ENCODE peak calls at places on chromosomes 4 and X, in seven cellular contexts. S, Y, F, J, Z, A and E are unnamed samples.

GRCh38 chrX:12548746-12549145 is 242.5 kb upstream of the PRPS2 start:
- DNase-seq in A (no peak), S (no peak), F (no peak), J (peak; percentile 11), Z (no peak), Y (no peak), E (no peak)

GRCh38 chrX:14872355-14872754 is 514 bp downstream of the FANCB start:
- DNase-seq in J (no peak), Z (no peak), Y (no peak), A (no peak), F (no peak), S (no peak), E (no peak)

GRCh38 chrX:154458954-154459829 is 1.1 kb downstream of the PLXNA3 start:
- DNase-seq in F (no peak), Z (no peak), J (no peak), S (no peak), A (no peak), Y (peak; percentile 53), E (no peak)

GRCh38 chr4:53192496-53192895 is 173.4 kb downstream of the SCFD2 start:
- DNase-seq in F (no peak), J (no peak), A (no peak), Y (no peak), S (no peak), Z (no peak), E (no peak)

GRCh38 chrX:9846631-9847030 is 60.4 kb downstream of the SHROOM2 start:
- DNase-seq in Z (no peak), F (no peak), S (no peak), Y (no peak), J (no peak), A (no peak), E (no peak)

GRCh38 chrX:144819406-144819805 is 427.9 kb upstream of the SPANXN1 start:
- DNase-seq in J (no peak), Y (no peak), Z (no peak), S (no peak), A (no peak), F (no peak), E (no peak)

GRCh38 chrX:154800508-154801207 is 4.6 kb downstream of the MPP1 start:
- DNase-seq in S (no peak), Y (no peak), F (no peak), J (no peak), Z (no peak), A (no peak), E (no peak)

GRCh38 chrX:119041175-119041574 is 31.6 kb upstream of the CT47C1 start:
- DNase-seq in J (peak; percentile 91), S (no peak), A (no peak), F (no peak), Z (no peak), Y (peak; percentile 55), E (no peak)

GRCh38 chrX:118698516-118699247 is 28.7 kb upstream of the IL13RA1 start:
- DNase-seq in Z (no peak), A (no peak), F (no peak), S (no peak), J (no peak), Y (no peak), E (no peak)

GRCh38 chrX:72297953-72298730 is 7.6 kb downstream of the CITED1 start:
- DNase-seq in J (no peak), F (no peak), S (no peak), A (no peak), Z (no peak), Y (no peak), E (no peak)

GRCh38 chrX:130770615-130771014 is 132.4 kb downstream of the ENOX2 start:
- DNase-seq in Z (no peak), A (no peak), F (no peak), S (no peak), J (peak; percentile 80), Y (no peak), E (no peak)

GRCh38 chr4:153222790-153223417 is 18.7 kb downstream of the TRIM2 start:
- DNase-seq in Z (no peak), S (no peak), F (no peak), A (no peak), Y (peak; percentile 62), J (peak; percentile 53), E (no peak)

GRCh38 chr4:169530048-169530447 is 82.3 kb downstream of the NEK1 start:
- DNase-seq in F (no peak), Y (no peak), J (no peak), Z (no peak), S (no peak), A (no peak), E (no peak)

GRCh38 chr4:71259305-71259704 is 79.5 kb upstream of the SLC4A4 start:
- DNase-seq in A (no peak), S (no peak), J (no peak), F (no peak), Y (no peak), Z (no peak), E (no peak)

GRCh38 chr4:2058264-2059033 is 678 bp upstream of the NAT8L start:
- DNase-seq in S (no peak), Y (no peak), A (no peak), F (no peak), J (no peak), Z (no peak), E (no peak)

GRCh38 chr4:185013715-185014114 is 4.6 kb upstream of the HELT start:
- DNase-seq in Z (no peak), A (no peak), J (no peak), F (no peak), S (no peak), Y (no peak), E (no peak)

GRCh38 chr4:82425478-82425877 is 4.8 kb downstream of the HNRNPDL start:
- DNase-seq in Z (no peak), Y (no peak), J (no peak), A (no peak), S (no peak), F (no peak), E (no peak)

GRCh38 chr4:94454405-94454804 is 2.7 kb downstream of the PDLIM5 start:
- DNase-seq in A (no peak), F (no peak), J (no peak), S (no peak), Z (no peak), Y (no peak), E (no peak)

GRCh38 chr4:25535278-25535677 is 120.4 kb upstream of the SLC34A2 start:
- DNase-seq in F (no peak), J (no peak), S (no peak), A (no peak), Y (no peak), Z (no peak), E (no peak)

GRCh38 chr4:10454726-10455125 is 2.5 kb downstream of the ZNF518B start:
- DNase-seq in A (no peak), Y (no peak), J (no peak), S (no peak), F (no peak), Z (no peak), E (no peak)

GRCh38 chr4:170391066-170391754 is 301.5 kb upstream of the AADAT start:
- DNase-seq in Z (peak; percentile 96), S (no peak), Y (no peak), F (no peak), A (no peak), J (no peak), E (no peak)

GRCh38 chr4:27714073-27714472 is 853.4 kb downstream of the STIM2 start:
- DNase-seq in S (no peak), Y (no peak), A (no peak), F (no peak), Z (no peak), J (peak; percentile 11), E (no peak)

GRCh38 chr4:126364290-126364978 is 1049.7 kb downstream of the FAT4 start:
- DNase-seq in Z (no peak), Y (no peak), J (peak; percentile 83), S (no peak), F (no peak), A (no peak), E (no peak)

GRCh38 chr4:174663254-174663653 is 141.0 kb upstream of the HPGD start:
- DNase-seq in Y (no peak), A (no peak), F (no peak), Z (no peak), J (peak; percentile 30), S (no peak), E (no peak)

GRCh38 chr4:180669637-180670036 is 1573.6 kb upstream of the TENM3 start:
- DNase-seq in Z (no peak), A (no peak), F (no peak), S (no peak), Y (no peak), J (no peak), E (no peak)

GRCh38 chr4:151690164-151690856 is 70.5 kb downstream of the GATB start:
- DNase-seq in A (no peak), S (no peak), Z (no peak), F (no peak), J (peak; percentile 52), Y (no peak), E (no peak)

GRCh38 chrX:1661048-1661921 is 46.4 kb downstream of the ASMT start:
- DNase-seq in Y (peak; percentile 68), S (peak; percentile 71), F (peak; percentile 76), Z (no peak), A (peak; percentile 95), J (no peak), E (peak; percentile 84)

GRCh38 chr4:125390126-125390525 is 75.4 kb downstream of the FAT4 start:
- DNase-seq in F (no peak), Z (no peak), J (peak; percentile 85), Y (no peak), S (no peak), A (no peak), E (no peak)

GRCh38 chr4:93633721-93634120 is 194.8 kb upstream of the ATOH1 start:
- DNase-seq in F (no peak), Y (no peak), S (no peak), A (no peak), Z (no peak), J (no peak), E (no peak)

GRCh38 chr4:189001283-189001970 is 862.2 kb downstream of the TRIML1 start:
- DNase-seq in A (no peak), Z (no peak), J (no peak), Y (no peak), F (no peak), S (no peak), E (no peak)

GRCh38 chr4:173413043-173413442 is 14.1 kb upstream of the SCRG1 start:
- DNase-seq in Z (no peak), Y (peak; percentile 25), S (no peak), J (peak; percentile 68), F (no peak), A (no peak), E (no peak)

GRCh38 chrX:115233497-115234219 is at the start of gene LRCH2:
- DNase-seq in A (no peak), Z (no peak), F (no peak), J (no peak), S (no peak), Y (no peak), E (no peak)

GRCh38 chr4:52091811-52092210 is 40.7 kb downstream of the SPATA18 start:
- DNase-seq in A (no peak), Y (no peak), S (no peak), F (no peak), Z (no peak), J (peak; percentile 59), E (no peak)

GRCh38 chrX:123169247-123169901 is 14.7 kb upstream of the GRIA3 start:
- DNase-seq in Y (no peak), J (no peak), A (no peak), S (no peak), Z (no peak), F (no peak), E (no peak)

GRCh38 chrX:14476169-14476568 is 53.2 kb upstream of the GLRA2 start:
- DNase-seq in J (peak; percentile 39), Z (no peak), Y (no peak), F (no peak), A (no peak), S (no peak), E (no peak)

GRCh38 chr4:52840531-52841350 is 21.4 kb upstream of the RASL11B start:
- DNase-seq in J (no peak), S (no peak), Y (no peak), F (no peak), Z (no peak), A (no peak), E (no peak)

GRCh38 chrX:45806410-45807121 is 605.9 kb upstream of the DIPK2B start:
- DNase-seq in A (peak; percentile 44), F (no peak), J (peak; percentile 95), Z (no peak), Y (no peak), S (no peak), E (no peak)

GRCh38 chr4:27272264-27272663 is 411.6 kb downstream of the STIM2 start:
- DNase-seq in A (no peak), J (no peak), Z (no peak), S (no peak), Y (no peak), F (no peak), E (no peak)